ENCODE peak calls at places on chromosomes 16 and 17, in four cellular contexts. One of them, this sample, is unnamed.
A peak's percentile ranks its signal among the peaks of the same experiment; 100 is the strongest.

GRCh38 chr17:63989622-63990345 is 8.4 kb upstream of the PRR29 start:
- DNase-seq in activated CD4-positive, alpha-beta T cell treated with anti-CD3 and anti-CD28 coated beads, Interleukin-2, amount 50 U/mL, for 1 hour: no peak
- DNase-seq in right cardiac atrium: no peak
- DNase-seq in activated T-helper 1 cell treated with Interleukin-2 at 50 U/mL for 16 hours: no peak
- DNase-seq in this sample: no peak

GRCh38 chr16:86018487-86018886 is 119.5 kb downstream of the IRF8 start:
- DNase-seq in activated CD4-positive, alpha-beta T cell treated with anti-CD3 and anti-CD28 coated beads, Interleukin-2, amount 50 U/mL, for 1 hour: no peak
- DNase-seq in right cardiac atrium: peak; percentile 77
- DNase-seq in activated T-helper 1 cell treated with Interleukin-2 at 50 U/mL for 16 hours: no peak
- DNase-seq in this sample: no peak

GRCh38 chr17:50316016-50316587 is 29.8 kb upstream of the XYLT2 start:
- DNase-seq in activated CD4-positive, alpha-beta T cell treated with anti-CD3 and anti-CD28 coated beads, Interleukin-2, amount 50 U/mL, for 1 hour: no peak
- DNase-seq in right cardiac atrium: no peak
- DNase-seq in activated T-helper 1 cell treated with Interleukin-2 at 50 U/mL for 16 hours: no peak
- DNase-seq in this sample: no peak

GRCh38 chr17:17554266-17554665 is 37.2 kb downstream of the PEMT start:
- DNase-seq in activated CD4-positive, alpha-beta T cell treated with anti-CD3 and anti-CD28 coated beads, Interleukin-2, amount 50 U/mL, for 1 hour: no peak
- DNase-seq in right cardiac atrium: peak; percentile 54
- DNase-seq in activated T-helper 1 cell treated with Interleukin-2 at 50 U/mL for 16 hours: no peak
- DNase-seq in this sample: no peak

GRCh38 chr16:28899882-28900600 is 21.8 kb downstream of the ATP2A1 start:
- DNase-seq in activated CD4-positive, alpha-beta T cell treated with anti-CD3 and anti-CD28 coated beads, Interleukin-2, amount 50 U/mL, for 1 hour: no peak
- DNase-seq in right cardiac atrium: no peak
- DNase-seq in activated T-helper 1 cell treated with Interleukin-2 at 50 U/mL for 16 hours: no peak
- DNase-seq in this sample: no peak

GRCh38 chr16:1272453-1273198 is 16.8 kb downstream of the TPSD1 start:
- DNase-seq in activated CD4-positive, alpha-beta T cell treated with anti-CD3 and anti-CD28 coated beads, Interleukin-2, amount 50 U/mL, for 1 hour: no peak
- DNase-seq in right cardiac atrium: no peak
- DNase-seq in activated T-helper 1 cell treated with Interleukin-2 at 50 U/mL for 16 hours: no peak
- DNase-seq in this sample: no peak

GRCh38 chr16:58661199-58661830 is 23.3 kb downstream of the SLC38A7 start:
- DNase-seq in activated CD4-positive, alpha-beta T cell treated with anti-CD3 and anti-CD28 coated beads, Interleukin-2, amount 50 U/mL, for 1 hour: no peak
- DNase-seq in right cardiac atrium: peak; percentile 45
- DNase-seq in activated T-helper 1 cell treated with Interleukin-2 at 50 U/mL for 16 hours: no peak
- DNase-seq in this sample: no peak

GRCh38 chr16:66440271-66440802 is 13.2 kb downstream of the BEAN1 start:
- DNase-seq in activated CD4-positive, alpha-beta T cell treated with anti-CD3 and anti-CD28 coated beads, Interleukin-2, amount 50 U/mL, for 1 hour: no peak
- DNase-seq in right cardiac atrium: no peak
- DNase-seq in activated T-helper 1 cell treated with Interleukin-2 at 50 U/mL for 16 hours: no peak
- DNase-seq in this sample: no peak

This sample was measured in CD4-positive, alpha-beta memory T cell.